ENCODE peak calls at places on chromosome 20, in eight cellular contexts. F is body of pancreas, L is hepatocyte, Q is BJ, D is cardiac fibroblast, N is pancreas, B is right atrium auricular region, J is left ventricle myocardium inferior. W is an unnamed sample.

GRCh38 chr20:41453006-41453950 is 86.7 kb upstream of the EMILIN3 start:
- DNase-seq in F (no peak), Q (no peak), L (no peak), J (no peak), B (no peak), D (no peak), N (no peak), W (no peak)

GRCh38 chr20:49982346-49983122 is at the start of gene SNAI1:
- DNase-seq in N (peak), L (peak), J (peak), F (peak), B (peak), D (peak), Q (no peak), W (peak)

GRCh38 chr20:19903168-19903676 is 113.9 kb upstream of the NAA20 start:
- DNase-seq in D (peak), Q (no peak), L (peak), F (peak), J (no peak), B (peak), N (peak), W (no peak)

GRCh38 chr20:49794336-49795124 is 18.1 kb upstream of the SLC9A8 start:
- DNase-seq in B (no peak), F (peak), N (no peak), Q (no peak), J (no peak), L (no peak), D (peak), W (peak)

GRCh38 chr20:45780159-45780558 is 11.5 kb downstream of the WFDC3 start:
- DNase-seq in N (no peak), F (no peak), L (no peak), B (no peak), D (peak), Q (no peak), J (no peak), W (no peak)

GRCh38 chr20:59141818-59142581 is 21.6 kb upstream of the ZNF831 start:
- DNase-seq in N (no peak), J (no peak), D (peak), F (no peak), Q (no peak), B (no peak), L (peak), W (no peak)

GRCh38 chr20:56373942-56374341 is 15.2 kb downstream of the FAM210B start:
- DNase-seq in F (peak), J (no peak), B (no peak), D (peak), N (no peak), L (peak), Q (peak), W (peak)

GRCh38 chr20:13891575-13891974 is 98.8 kb downstream of the SEL1L2 start:
- DNase-seq in F (no peak), L (no peak), N (no peak), Q (no peak), D (no peak), B (no peak), J (no peak), W (no peak)

GRCh38 chr20:59835448-59836395 is 97.7 kb downstream of the SYCP2 start:
- DNase-seq in L (peak), B (no peak), F (no peak), D (peak), J (peak), N (no peak), Q (peak), W (peak)

GRCh38 chr20:49724637-49725606 is 11.2 kb upstream of the B4GALT5 start:
- DNase-seq in N (peak), D (peak), Q (no peak), L (no peak), J (peak), B (peak), F (peak), W (peak)

GRCh38 chr20:13220194-13220856 is 749 bp upstream of the ISM1 start:
- DNase-seq in D (peak), L (peak), J (peak), F (peak), Q (no peak), B (peak), N (peak), W (peak)

GRCh38 chr20:34581341-34582189 is 23.0 kb downstream of the MAP1LC3A start:
- DNase-seq in B (no peak), L (peak), Q (no peak), F (no peak), J (peak), N (no peak), D (peak), W (no peak)

GRCh38 chr20:5234158-5234557 is 82.6 kb downstream of the PROKR2 start:
- DNase-seq in N (no peak), F (no peak), J (no peak), B (no peak), L (no peak), D (no peak), Q (no peak), W (no peak)

GRCh38 chr20:63473555-63474449 is 1.3 kb upstream of the KCNQ2 start:
- DNase-seq in B (no peak), Q (no peak), D (no peak), J (no peak), F (no peak), N (no peak), L (no peak), W (no peak)
- TF ChIP-seq CTCF in B (no peak), Q (no peak), D (no peak), J (no peak), F (no peak), N (no peak), L (no peak), W (no peak)

GRCh38 chr20:61436674-61437279 is 184.7 kb downstream of the CDH4 start:
- DNase-seq in F (no peak), D (peak), B (no peak), J (no peak), L (no peak), Q (no peak), N (no peak), W (no peak)
- TF ChIP-seq CTCF in F (no peak), D (no peak), B (no peak), J (no peak), L (no peak), Q (no peak), N (no peak), W (no peak)

DNA sequence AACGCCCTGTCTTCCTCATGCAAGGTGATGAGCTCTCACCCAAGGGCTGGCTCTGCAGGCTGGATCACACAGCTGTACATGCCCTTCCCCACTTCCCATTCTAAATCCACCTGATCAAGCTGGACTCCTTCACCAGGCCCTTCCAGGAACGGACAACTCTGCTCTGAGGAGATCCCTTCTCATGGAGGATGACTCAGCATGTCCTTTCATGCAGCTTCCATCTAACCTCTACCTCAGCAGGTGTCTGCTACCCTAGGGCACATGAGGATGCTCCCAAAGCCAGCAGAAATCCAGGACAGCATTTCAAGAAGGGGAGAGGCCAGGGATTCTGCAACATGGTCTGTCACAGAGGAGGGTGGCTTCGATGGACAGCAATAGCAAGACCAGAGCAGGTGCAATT is 61.2 kb downstream of the PCSK2 start:
- DNase-seq in L (no peak), Q (no peak), D (no peak), N (no peak), B (no peak), J (no peak), F (no peak), W (no peak)
- TF ChIP-seq CTCF in L (no peak), Q (no peak), D (no peak), N (no peak), B (no peak), J (no peak), F (no peak), W (no peak)

GRCh38 chr20:10316582-10316981 is 98.0 kb downstream of the SNAP25 start:
- DNase-seq in Q (no peak), N (no peak), F (no peak), J (no peak), B (no peak), D (peak), L (peak), W (peak)
- TF ChIP-seq CTCF in Q (peak), N (no peak), F (no peak), J (peak), B (peak), D (peak), L (peak), W (no peak)

GRCh38 chr20:44345147-44345546 is 8.3 kb downstream of the R3HDML start:
- DNase-seq in Q (no peak), F (no peak), L (no peak), J (no peak), B (no peak), N (no peak), D (no peak), W (no peak)
- TF ChIP-seq CTCF in Q (no peak), F (no peak), L (no peak), J (no peak), B (no peak), N (no peak), D (no peak), W (no peak)

GRCh38 chr20:22101606-22102005 is 396.1 kb downstream of the PAX1 start:
- DNase-seq in N (no peak), F (no peak), J (no peak), D (no peak), Q (no peak), B (no peak), L (no peak), W (no peak)

DNA sequence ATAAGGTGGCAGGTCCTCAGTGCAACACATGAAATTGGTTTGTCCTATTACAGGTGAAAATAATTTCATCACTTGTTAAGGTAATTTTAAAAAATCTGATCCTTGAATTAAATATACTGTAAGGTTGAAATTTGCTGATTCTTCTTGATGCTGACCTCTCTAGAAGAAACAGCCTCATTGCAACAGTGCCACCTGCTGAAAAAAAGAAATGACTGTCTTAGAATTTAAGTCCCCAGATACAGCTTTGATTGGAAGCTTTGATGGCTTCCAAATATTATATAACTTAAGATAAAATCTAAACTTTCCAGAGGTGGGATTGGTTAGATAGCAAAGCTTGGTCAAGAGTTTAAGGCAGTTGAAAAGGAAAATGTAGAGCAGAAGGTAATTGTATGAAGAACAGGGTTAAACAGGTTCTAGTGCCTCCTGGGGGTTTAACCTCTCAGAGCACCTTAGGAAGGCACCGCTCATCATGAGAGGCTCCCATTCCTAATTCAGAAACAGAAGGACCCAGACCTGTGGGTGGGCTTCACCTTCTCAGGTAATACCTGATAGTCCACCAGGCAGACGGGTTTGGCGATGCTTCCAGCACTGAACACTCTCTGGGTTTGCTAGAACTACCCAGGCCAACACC is 401.0 kb downstream of the PAX1 start:
- DNase-seq in F (peak), N (no peak), B (no peak), L (peak), J (no peak), Q (no peak), D (peak), W (no peak)
- TF ChIP-seq CTCF in F (peak), N (peak), B (peak), L (peak), J (peak), Q (no peak), D (peak), W (no peak)